ENCODE peak calls at places on chromosomes 2 and 18, in eight cellular contexts. R is transverse colon, J is cardiac fibroblast, O is H7, H is adipocyte, T is upper lobe of right lung, W is A549, C is adrenal gland. A is an unnamed sample.

GRCh38 chr2:113876503-113877387 is 13.1 kb upstream of the ACTR3 start:
- DNase-seq in W (no peak), C (no peak), R (peak), J (no peak), H (no peak), O (peak), T (peak), A (no peak)

GRCh38 chr2:53302455-53302854 is 465.1 kb upstream of the CHAC2 start:
- DNase-seq in R (no peak), J (no peak), W (no peak), C (no peak), O (no peak), T (no peak), H (no peak), A (no peak)

GRCh38 chr2:28662044-28662443 is 89.6 kb upstream of the PPP1CB start:
- DNase-seq in C (no peak), J (no peak), R (peak), O (no peak), T (no peak), H (peak), W (no peak), A (no peak)

GRCh38 chr2:2735041-2735440 is 404.0 kb upstream of the MYT1L start:
- DNase-seq in W (no peak), J (no peak), H (no peak), R (no peak), O (no peak), T (no peak), C (no peak), A (no peak)

GRCh38 chr2:41941831-41942230 is 106.0 kb upstream of the PKDCC start:
- DNase-seq in H (no peak), O (no peak), T (no peak), C (no peak), W (no peak), J (peak), R (no peak), A (no peak)

GRCh38 chr18:79353238-79353637 is 42.5 kb upstream of the NFATC1 start:
- DNase-seq in H (no peak), C (no peak), W (peak), O (peak), R (no peak), J (no peak), T (no peak), A (no peak)

GRCh38 chr18:10230072-10230471 is 224.4 kb upstream of the APCDD1 start:
- DNase-seq in O (no peak), H (peak), R (no peak), J (peak), T (no peak), W (no peak), C (no peak), A (no peak)

GRCh38 chr2:90207454-90208058 is 1516.1 kb downstream of the RPIA start:
- DNase-seq in O (peak), W (peak), H (no peak), T (no peak), C (no peak), R (no peak), J (peak), A (no peak)

GRCh38 chr18:44955825-44956224 is 275.1 kb downstream of the SETBP1 start:
- DNase-seq in O (no peak), R (no peak), W (no peak), C (no peak), T (no peak), J (no peak), H (no peak), A (no peak)

GRCh38 chr2:238322001-238322411 is 1.7 kb downstream of the TRAF3IP1 start:
- DNase-seq in R (no peak), H (no peak), J (no peak), O (no peak), C (no peak), T (no peak), W (no peak), A (no peak)
- H3K4me3 ChIP-seq in R (no peak), H (no peak), J (no peak), O (no peak), C (no peak), T (no peak), W (no peak), A (no peak)

GRCh38 chr2:85448840-85449588 is 30.5 kb downstream of the SH2D6 start:
- DNase-seq in H (no peak), C (no peak), O (peak), J (no peak), T (no peak), R (no peak), W (no peak), A (peak)

GRCh38 chr2:85446296-85447221 is 28.0 kb downstream of the SH2D6 start:
- DNase-seq in W (no peak), C (no peak), O (peak), R (no peak), H (no peak), J (no peak), T (no peak), A (no peak)

GRCh38 chr2:85444629-85445028 is 26.1 kb downstream of the SH2D6 start:
- DNase-seq in H (peak), R (no peak), C (no peak), W (no peak), J (peak), T (no peak), O (no peak), A (no peak)

GRCh38 chr2:85447222-85447585 is 28.7 kb downstream of the SH2D6 start:
- DNase-seq in O (peak), T (no peak), C (no peak), J (no peak), W (no peak), R (no peak), H (no peak), A (no peak)

GRCh38 chr2:85445316-85446295 is 27.1 kb downstream of the SH2D6 start:
- DNase-seq in C (peak), H (peak), R (no peak), W (no peak), O (peak), J (peak), T (no peak), A (peak)
- H3K4me3 ChIP-seq in C (no peak), H (no peak), R (no peak), W (no peak), O (no peak), J (no peak), T (no peak), A (no peak)

DNA sequence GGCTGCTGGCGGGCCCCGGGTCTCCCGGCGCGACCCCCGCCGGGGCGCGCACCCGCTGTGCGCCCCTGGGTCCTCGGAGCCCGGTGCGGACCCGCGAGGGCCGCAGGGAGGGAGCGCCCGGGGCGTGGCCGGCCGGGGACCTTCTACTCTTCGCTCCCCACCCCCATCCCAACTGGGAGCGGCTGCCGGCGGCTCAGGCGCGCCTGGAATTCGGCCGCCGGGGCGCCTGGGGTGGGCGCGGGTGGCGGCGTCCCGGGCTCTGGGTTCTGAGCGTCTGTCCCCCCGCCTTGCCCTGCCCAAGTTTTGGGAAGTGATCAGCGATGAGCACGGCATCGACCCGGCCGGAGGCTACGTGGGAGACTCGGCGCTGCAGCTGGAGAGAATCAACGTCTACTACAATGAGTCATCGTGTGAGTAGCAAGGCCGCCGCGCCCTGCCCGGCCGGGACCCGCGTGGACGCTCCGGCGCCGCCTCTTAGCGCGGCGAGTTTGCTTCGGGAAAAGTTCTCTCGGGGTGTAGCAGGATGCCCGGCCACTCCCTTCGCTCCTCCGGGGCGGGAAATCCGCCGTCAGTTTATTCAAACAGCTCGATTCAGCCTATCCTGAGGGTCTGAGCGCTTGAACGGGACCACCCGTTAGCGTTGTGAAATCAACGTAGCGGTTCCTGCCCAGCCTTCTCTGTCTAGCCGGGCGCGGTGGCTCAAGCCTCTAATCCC is 502 bp downstream of the TUBB6 start:
- DNase-seq in O (peak), T (peak), R (peak), C (peak), H (peak), W (peak), J (peak), A (peak)
- H3K4me3 ChIP-seq in O (peak), T (peak), R (peak), C (peak), H (peak), W (peak), J (peak), A (peak)

GRCh38 chr2:235492850-235493344 is 946 bp upstream of the AGAP1 start:
- DNase-seq in T (no peak), W (no peak), C (no peak), H (no peak), R (no peak), O (peak), J (peak), A (no peak)

GRCh38 chr2:235494716-235495372 is 1.0 kb downstream of the AGAP1 start:
- DNase-seq in J (peak), H (peak), O (peak), T (peak), R (peak), W (no peak), C (peak), A (no peak)

GRCh38 chr2:235495373-235496238 is 1.8 kb downstream of the AGAP1 start:
- DNase-seq in R (no peak), T (no peak), J (no peak), O (no peak), C (no peak), H (no peak), W (no peak), A (no peak)

GRCh38 chr2:235493402-235493774 is 455 bp upstream of the AGAP1 start:
- DNase-seq in C (no peak), R (no peak), W (no peak), T (no peak), O (no peak), J (peak), H (no peak), A (no peak)

DNA sequence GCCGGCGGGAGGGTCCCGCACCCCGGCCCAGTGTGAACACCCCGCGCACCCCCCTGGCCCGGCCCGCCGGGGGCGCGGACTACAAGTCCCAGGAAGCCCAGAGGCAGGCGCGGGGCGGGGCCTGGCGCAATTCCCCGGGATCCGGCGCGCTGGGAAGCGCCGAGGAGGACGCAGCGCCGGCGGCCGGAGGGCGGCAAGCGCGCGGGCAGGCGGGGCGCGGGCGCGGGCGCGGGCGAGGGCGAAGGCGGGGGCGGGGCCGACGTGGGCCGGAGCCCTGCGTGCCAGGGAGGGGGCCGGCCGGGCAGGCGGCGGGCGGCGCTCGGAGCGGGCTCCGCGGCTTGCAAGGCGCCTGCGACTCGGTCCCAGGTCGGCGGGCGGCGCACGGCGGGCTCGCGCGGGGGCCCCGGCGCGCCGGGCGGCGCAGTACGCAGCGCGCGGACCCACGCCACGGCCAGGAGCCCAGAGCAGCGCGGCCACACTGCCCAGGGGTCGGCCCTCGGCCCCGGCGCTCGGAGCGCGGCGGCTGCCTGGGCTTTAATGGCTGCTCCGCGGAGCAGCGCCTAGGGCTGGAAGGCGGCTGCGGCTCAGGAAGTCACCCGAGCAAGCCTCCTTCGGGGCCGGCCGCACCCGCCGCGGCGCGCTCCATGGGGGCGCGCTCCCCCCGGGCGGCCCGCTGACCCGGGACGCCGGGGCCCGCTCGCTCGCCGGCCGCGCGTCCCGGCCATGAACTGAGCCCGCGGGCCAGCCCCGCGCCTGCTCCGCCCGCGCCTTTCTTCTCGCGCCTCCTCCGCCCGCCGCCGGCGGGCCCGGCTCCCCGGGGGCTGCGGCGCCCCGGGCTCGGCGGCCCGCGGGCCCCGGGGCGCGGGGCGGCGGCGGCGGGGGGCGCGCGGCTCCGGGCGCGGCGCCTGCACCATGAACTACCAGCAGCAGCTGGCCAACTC is at the start of gene AGAP1:
- DNase-seq in O (peak), H (peak), T (peak), C (peak), R (peak), W (peak), J (peak), A (peak)
- H3K4me3 ChIP-seq in O (peak), H (peak), T (peak), C (peak), R (peak), W (peak), J (peak), A (peak)

A was measured in gastrocnemius medialis.